ENCODE peak calls at places on chromosomes 1 and 21, in eight cellular contexts. M is cardiac muscle cell, J is lower lobe of right lung, W is psoas muscle, E is AG10803, G is IMR-90, T is cardiac fibroblast, I is coronary artery. Y is an unnamed sample.

GRCh38 chr1:11711490-11711889 is 20.0 kb downstream of the DRAXIN start:
- DNase-seq in M (no peak), J (no peak), W (no peak), E (no peak), G (no peak), T (no peak), I (no peak), Y (no peak)

GRCh38 chr1:204498980-204499379 is 4.4 kb upstream of the PIK3C2B start:
- DNase-seq in M (no peak), J (no peak), W (no peak), E (no peak), G (no peak), T (no peak), I (no peak), Y (no peak)

GRCh38 chr1:228156518-228156875 is 6.8 kb downstream of the GJC2 start:
- DNase-seq in M (no peak), J (peak), W (peak), E (no peak), G (no peak), T (no peak), I (no peak), Y (no peak)

GRCh38 chr1:114289321-114289720 is 135.7 kb upstream of the SYT6 start:
- DNase-seq in M (no peak), J (no peak), W (no peak), E (no peak), G (no peak), T (no peak), I (no peak), Y (no peak)

GRCh38 chr1:158771950-158772866 is at the start of gene OR6N1:
- DNase-seq in M (no peak), J (no peak), W (no peak), E (no peak), G (no peak), T (no peak), I (no peak), Y (no peak)

GRCh38 chr1:116538527-116538926 is 32.3 kb downstream of the CD58 start:
- DNase-seq in M (no peak), J (no peak), W (no peak), E (peak), G (peak), T (peak), I (no peak), Y (no peak)

GRCh38 chr21:38769253-38769780 is 36.4 kb upstream of the ETS2 start:
- DNase-seq in M (no peak), J (no peak), W (no peak), E (peak), G (peak), T (peak), I (no peak), Y (no peak)

GRCh38 chr1:91655912-91656449 is 155.3 kb downstream of the CDC7 start:
- DNase-seq in M (no peak), J (no peak), W (no peak), E (no peak), G (no peak), T (no peak), I (no peak), Y (no peak)

GRCh38 chr1:62325076-62325475 is 5.8 kb upstream of the KANK4 start:
- DNase-seq in M (peak), J (no peak), W (peak), E (peak), G (peak), T (no peak), I (no peak), Y (peak)

GRCh38 chr1:198560093-198560638 is 19.7 kb upstream of the ATP6V1G3 start:
- DNase-seq in M (no peak), J (peak), W (no peak), E (no peak), G (no peak), T (peak), I (no peak), Y (peak)

GRCh38 chr1:211687462-211688215 is 12.2 kb upstream of the NEK2 start:
- DNase-seq in M (no peak), J (no peak), W (no peak), E (no peak), G (no peak), T (no peak), I (no peak), Y (no peak)

GRCh38 chr21:32687946-32688345 is 39.9 kb downstream of the SYNJ1 start:
- DNase-seq in M (no peak), J (no peak), W (no peak), E (no peak), G (no peak), T (no peak), I (no peak), Y (no peak)

GRCh38 chr1:9882296-9882944 is 27.6 kb downstream of the CTNNBIP1 start:
- DNase-seq in M (no peak), J (no peak), W (peak), E (no peak), G (no peak), T (no peak), I (no peak), Y (no peak)

GRCh38 chr1:160363951-160364350 is 2.9 kb upstream of the NHLH1 start:
- DNase-seq in M (no peak), J (no peak), W (no peak), E (no peak), G (no peak), T (no peak), I (no peak), Y (no peak)

GRCh38 chr1:85297855-85298629 is 21.6 kb upstream of the BCL10 start:
- DNase-seq in M (no peak), J (no peak), W (no peak), E (peak), G (peak), T (peak), I (no peak), Y (no peak)

GRCh38 chr1:212315907-212316306 is 30.7 kb downstream of the PPP2R5A start:
- DNase-seq in M (no peak), J (no peak), W (no peak), E (peak), G (no peak), T (peak), I (no peak), Y (no peak)

GRCh38 chr1:156337888-156338179 is 258 bp downstream of the CCT3 start:
- DNase-seq in M (no peak), J (no peak), W (no peak), E (no peak), G (no peak), T (no peak), I (no peak), Y (no peak)

GRCh38 chr1:156097499-156098178 is 15.4 kb upstream of the MEX3A start:
- DNase-seq in M (no peak), J (no peak), W (no peak), E (no peak), G (no peak), T (no peak), I (no peak), Y (no peak)

DNA sequence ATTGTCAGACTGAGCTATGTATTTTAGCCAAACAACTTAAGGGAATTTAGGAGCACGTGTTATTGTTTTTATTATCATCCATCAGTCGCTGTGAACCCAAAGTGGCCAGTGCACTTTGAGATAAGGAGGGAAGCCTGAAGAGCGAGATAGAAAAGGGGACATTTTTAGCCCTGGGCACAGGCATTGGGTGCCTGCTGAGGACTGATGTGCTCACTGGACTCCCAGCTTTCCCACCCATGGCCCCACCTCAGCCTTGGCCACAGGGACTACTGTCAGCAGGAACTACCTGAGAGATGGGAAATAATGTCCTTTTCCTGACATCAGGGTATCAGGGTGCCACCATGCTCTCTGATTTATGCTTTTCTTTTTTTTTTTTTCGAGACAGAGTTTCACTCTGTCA is 3.1 kb downstream of the FBLIM1 start:
- DNase-seq in M (peak), J (no peak), W (no peak), E (no peak), G (no peak), T (no peak), I (no peak), Y (no peak)
- H3K4me3 ChIP-seq in M (no peak), J (no peak), W (no peak), E (no peak), G (no peak), T (no peak), I (peak), Y (no peak)

DNA sequence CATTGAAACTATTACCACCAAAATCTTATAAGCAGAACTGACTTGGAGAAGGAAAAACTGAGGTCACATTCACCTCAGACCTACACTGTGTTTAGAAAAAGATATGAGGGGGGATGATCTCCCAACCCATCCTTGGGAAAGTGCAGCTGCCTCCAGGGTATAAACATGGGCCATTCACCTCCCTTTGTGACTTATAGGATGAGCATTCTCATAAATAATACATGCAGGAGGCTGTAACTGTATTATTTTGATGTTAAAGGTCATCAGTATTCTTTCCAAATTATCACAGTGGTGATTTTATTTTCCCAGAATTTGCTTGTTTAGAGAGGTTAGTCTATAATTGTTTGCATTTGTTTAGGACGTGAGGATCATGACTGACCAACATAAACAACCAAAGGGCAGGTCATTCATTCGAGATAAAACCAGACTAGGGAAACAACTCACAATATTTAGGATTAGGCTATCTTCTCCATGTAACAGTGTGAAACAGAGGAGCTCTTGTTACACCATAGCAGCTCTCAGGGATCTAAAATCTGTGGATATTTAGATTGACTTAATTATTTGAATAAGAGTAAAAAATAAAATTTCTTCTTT is 109.2 kb upstream of the NR5A2 start:
- DNase-seq in M (no peak), J (no peak), W (no peak), E (no peak), G (no peak), T (no peak), I (no peak), Y (no peak)
- H3K4me3 ChIP-seq in M (no peak), J (no peak), W (no peak), E (no peak), G (no peak), T (no peak), I (no peak), Y (no peak)

GRCh38 chr1:41496080-41497055 is 11.9 kb upstream of the EDN2 start:
- DNase-seq in M (peak), J (peak), W (peak), E (peak), G (peak), T (peak), I (peak), Y (peak)
- H3K4me3 ChIP-seq in M (no peak), J (peak), W (peak), E (peak), G (peak), T (peak), I (peak), Y (peak)

GRCh38 chr1:181095763-181096184 is 7.3 kb downstream of the IER5 start:
- DNase-seq in M (no peak), J (no peak), W (no peak), E (no peak), G (no peak), T (no peak), I (no peak), Y (no peak)
- H3K4me3 ChIP-seq in M (no peak), J (no peak), W (no peak), E (peak), G (no peak), T (no peak), I (no peak), Y (peak)

DNA sequence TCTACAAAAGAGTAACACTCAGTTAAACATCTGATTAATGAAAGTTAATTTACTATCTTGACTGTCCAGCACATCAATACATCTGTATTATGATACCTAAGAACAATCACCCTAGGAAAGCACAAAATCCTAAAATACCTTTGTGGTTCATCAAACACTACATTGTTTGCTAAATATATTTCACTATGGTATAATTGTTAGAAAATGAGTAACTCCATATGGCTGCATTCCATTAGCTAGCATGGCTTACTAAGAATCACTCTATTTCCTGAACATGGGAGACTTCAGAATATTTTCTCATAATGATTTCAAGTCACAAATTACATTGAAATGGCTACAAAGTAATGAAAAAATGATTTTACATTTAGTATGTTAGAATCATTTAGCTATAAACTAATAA is 12.5 kb downstream of the TRMT1L start:
- DNase-seq in M (no peak), J (no peak), W (no peak), E (peak), G (peak), T (peak), I (no peak), Y (no peak)
- H3K4me3 ChIP-seq in M (no peak), J (no peak), W (no peak), E (no peak), G (no peak), T (no peak), I (no peak), Y (no peak)

GRCh38 chr1:32239335-32239734 is 7.7 kb upstream of the FAM167B start:
- DNase-seq in M (no peak), J (no peak), W (no peak), E (no peak), G (no peak), T (no peak), I (no peak), Y (no peak)
- H3K4me3 ChIP-seq in M (peak), J (peak), W (peak), E (no peak), G (no peak), T (no peak), I (no peak), Y (no peak)

GRCh38 chr1:234604393-234604725 is 5.6 kb downstream of the IRF2BP2 start:
- DNase-seq in M (no peak), J (no peak), W (no peak), E (no peak), G (no peak), T (no peak), I (no peak), Y (no peak)
- H3K4me3 ChIP-seq in M (peak), J (peak), W (peak), E (peak), G (peak), T (peak), I (peak), Y (peak)

GRCh38 chr1:28509705-28510349 is 4.0 kb downstream of the RCC1 start:
- DNase-seq in M (no peak), J (no peak), W (no peak), E (no peak), G (no peak), T (peak), I (no peak), Y (no peak)

GRCh38 chr1:28512058-28512611 is 6.3 kb downstream of the RCC1 start:
- DNase-seq in M (no peak), J (no peak), W (no peak), E (no peak), G (peak), T (peak), I (no peak), Y (no peak)

GRCh38 chr1:28508435-28508754 is 2.6 kb downstream of the RCC1 start:
- DNase-seq in M (peak), J (no peak), W (no peak), E (no peak), G (no peak), T (peak), I (no peak), Y (no peak)

GRCh38 chr1:28507646-28508434 is 2.0 kb downstream of the RCC1 start:
- DNase-seq in M (no peak), J (no peak), W (no peak), E (no peak), G (no peak), T (peak), I (no peak), Y (no peak)

DNA sequence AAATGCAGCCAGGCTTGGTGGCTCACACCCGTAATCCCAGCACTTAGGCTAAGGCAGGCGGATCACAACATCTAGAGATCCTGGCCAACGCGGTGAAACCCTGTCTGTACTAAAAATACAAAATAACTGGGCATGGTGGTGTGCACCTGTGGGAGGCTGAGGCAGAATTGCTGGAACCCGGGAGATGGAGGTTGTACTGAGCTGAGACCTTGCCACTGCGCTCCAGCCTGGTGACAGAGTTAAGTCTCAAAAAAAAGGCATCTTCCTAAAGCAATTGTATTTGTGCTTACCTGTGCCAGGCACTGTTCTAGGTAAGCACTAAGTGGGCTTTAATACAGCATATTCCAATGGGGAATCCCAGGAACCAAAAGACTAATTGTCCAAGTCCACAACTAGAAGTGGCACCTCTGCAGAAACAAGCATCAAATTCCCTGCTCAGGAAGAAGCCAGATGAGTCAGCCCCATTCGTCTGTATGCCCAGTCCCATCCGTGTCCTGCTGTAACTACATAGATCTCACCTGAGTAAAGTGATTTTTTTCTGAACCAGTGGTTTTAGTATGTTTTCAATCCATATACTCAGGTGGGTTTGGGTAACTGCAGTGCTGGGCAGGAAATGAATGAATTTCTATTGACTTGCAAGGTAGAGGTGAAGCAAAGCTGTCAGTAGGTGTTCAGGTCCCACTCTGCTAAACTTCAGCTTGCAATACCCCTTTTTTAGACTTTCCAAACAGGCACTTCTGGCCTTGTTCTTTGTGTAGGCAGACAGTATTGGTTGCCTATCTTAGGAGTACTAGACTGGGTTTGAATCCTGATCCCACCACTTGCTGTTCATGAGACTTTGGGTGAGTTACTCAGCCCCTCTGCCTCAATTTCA is 4.7 kb downstream of the RCC1 start:
- DNase-seq in M (no peak), J (no peak), W (no peak), E (peak), G (peak), T (peak), I (no peak), Y (no peak)
- H3K4me3 ChIP-seq in M (no peak), J (peak), W (peak), E (peak), G (no peak), T (peak), I (peak), Y (peak)

DNA sequence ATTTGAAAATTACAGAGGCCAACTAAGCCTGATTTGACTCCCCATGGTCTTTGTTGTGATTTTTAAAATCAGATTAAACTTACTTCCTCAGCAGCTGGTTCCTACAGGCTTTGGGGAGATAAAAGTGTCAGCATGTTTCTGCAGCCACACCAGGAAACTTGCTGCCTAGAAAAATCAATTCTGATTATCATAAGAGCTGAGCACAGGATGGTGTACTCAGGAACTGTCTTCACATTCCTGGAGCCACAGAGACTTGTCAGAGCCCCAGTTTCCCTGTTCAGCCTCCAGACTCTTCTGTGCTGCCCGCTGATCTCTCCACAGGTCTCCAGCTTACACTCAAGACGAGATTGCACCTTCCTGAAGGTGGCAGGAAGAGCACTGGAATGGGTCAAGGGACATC is 23.9 kb downstream of the RAB3B start:
- DNase-seq in M (peak), J (no peak), W (no peak), E (no peak), G (no peak), T (no peak), I (no peak), Y (no peak)
- H3K4me3 ChIP-seq in M (no peak), J (no peak), W (no peak), E (no peak), G (no peak), T (no peak), I (no peak), Y (no peak)

Y was measured in BE2C.